ENCODE peak calls at places on chromosomes 5 and 9, in seven cellular contexts. I, T, L, J, D, F and N are unnamed samples.

GRCh38 chr5:146165469-146165868 is 17.0 kb downstream of the LARS1 start:
- DNase-seq in L (no peak), T (no peak), F (no peak), D (no peak), I (no peak), J (no peak), N (no peak)

GRCh38 chr9:122777052-122777451 is 11.7 kb upstream of the OR5C1 start:
- DNase-seq in J (no peak), F (no peak), D (no peak), I (no peak), T (no peak), L (no peak), N (no peak)

GRCh38 chr9:112487799-112488345 is 1.2 kb downstream of the KIAA1958 start:
- DNase-seq in L (no peak), F (no peak), J (no peak), D (peak), I (no peak), T (no peak), N (no peak)

GRCh38 chr9:36173861-36174260 is 4.7 kb downstream of the CCIN start:
- DNase-seq in T (no peak), I (no peak), F (no peak), J (no peak), L (no peak), D (no peak), N (no peak)

GRCh38 chr5:138274189-138274853 is at the start of gene GFRA3:
- DNase-seq in D (peak), I (no peak), T (no peak), L (no peak), F (no peak), J (peak), N (no peak)

GRCh38 chr5:145129797-145130196 is 705.3 kb downstream of the PRELID2 start:
- DNase-seq in D (no peak), L (no peak), I (no peak), J (no peak), T (no peak), F (no peak), N (no peak)

GRCh38 chr5:33212900-33213299 is 227.9 kb upstream of the TARS1 start:
- DNase-seq in D (no peak), F (no peak), T (no peak), J (no peak), L (no peak), I (no peak), N (no peak)

GRCh38 chr5:52705720-52706119 is 82.0 kb upstream of the ITGA1 start:
- DNase-seq in L (no peak), F (no peak), T (no peak), D (no peak), I (no peak), J (no peak), N (no peak)

GRCh38 chr5:100803391-100803790 is 99.7 kb downstream of the ST8SIA4 start:
- DNase-seq in J (no peak), F (no peak), I (no peak), L (no peak), D (no peak), T (no peak), N (no peak)

GRCh38 chr5:155587458-155587857 is 573.9 kb downstream of the KIF4B start:
- DNase-seq in D (no peak), L (no peak), I (no peak), J (no peak), T (no peak), F (no peak), N (no peak)

DNA sequence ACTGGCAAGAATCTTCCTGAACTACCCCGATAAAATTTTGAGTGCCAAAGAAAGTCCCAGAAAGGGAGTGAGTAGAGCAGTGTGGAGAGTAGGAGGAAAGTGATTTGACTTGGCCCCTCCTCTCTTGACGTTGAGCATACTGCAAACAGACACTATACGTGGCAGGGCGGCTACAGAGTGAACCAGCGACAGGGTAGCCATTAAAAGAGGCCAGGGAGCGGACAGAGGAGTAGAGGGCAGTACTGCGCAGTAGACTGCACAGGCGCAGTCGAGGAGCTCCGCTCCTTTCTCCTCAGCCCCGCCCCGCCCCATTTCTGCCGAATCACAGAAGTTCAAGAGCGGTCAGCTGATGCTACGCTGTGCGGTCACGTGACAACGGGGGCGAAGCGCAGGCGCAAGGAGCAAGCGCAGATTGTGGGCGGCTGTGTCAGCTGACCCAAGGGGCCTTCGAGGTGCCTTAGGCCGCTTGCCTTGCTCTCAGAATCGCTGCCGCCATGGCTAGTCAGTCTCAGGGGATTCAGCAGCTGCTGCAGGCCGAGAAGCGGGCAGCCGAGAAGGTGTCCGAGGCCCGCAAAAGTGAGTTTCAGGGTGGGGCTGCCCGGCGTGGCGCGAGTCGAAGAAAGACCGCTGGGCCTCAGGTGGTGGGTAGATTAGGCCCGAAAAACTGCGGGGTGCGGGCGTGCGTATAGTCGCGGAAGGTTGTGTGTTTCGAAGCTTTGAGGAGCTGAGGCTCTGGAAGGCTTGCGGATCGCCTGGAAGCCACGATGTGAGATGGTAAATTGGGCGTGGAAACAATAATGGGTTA is at the start of gene ATP6V1G1:
- DNase-seq in L (peak), F (peak), D (peak), J (peak), I (peak), T (peak), N (peak)
- TF ChIP-seq POLR2A in L (peak), F (peak), D (peak), J (peak), I (peak), T (peak), N (no peak)

DNA sequence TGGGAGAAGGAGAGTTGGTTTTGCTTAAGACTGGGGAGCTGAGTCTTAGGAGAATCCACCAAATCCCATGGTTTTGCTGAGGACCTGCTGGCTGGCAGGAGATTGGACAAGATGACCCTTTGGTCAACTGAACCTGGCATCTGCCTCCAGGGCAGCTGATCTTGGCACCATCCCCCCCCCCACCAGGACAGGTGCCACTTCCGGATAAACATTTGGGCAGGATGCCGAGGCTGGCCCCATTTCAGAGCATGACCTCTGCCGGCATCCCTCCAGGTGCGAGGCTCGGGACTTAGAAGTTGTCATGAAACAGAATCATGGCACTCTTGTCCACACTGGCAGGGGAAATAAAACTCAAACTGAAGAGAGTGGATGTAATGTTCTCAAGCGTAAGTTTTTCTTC is 165.6 kb downstream of the MACROH2A1 start:
- DNase-seq in L (no peak), J (peak), T (no peak), I (no peak), D (no peak), F (no peak), N (no peak)
- TF ChIP-seq CTCF in L (no peak), J (no peak), T (no peak), I (no peak), D (no peak), F (no peak), N (no peak)

DNA sequence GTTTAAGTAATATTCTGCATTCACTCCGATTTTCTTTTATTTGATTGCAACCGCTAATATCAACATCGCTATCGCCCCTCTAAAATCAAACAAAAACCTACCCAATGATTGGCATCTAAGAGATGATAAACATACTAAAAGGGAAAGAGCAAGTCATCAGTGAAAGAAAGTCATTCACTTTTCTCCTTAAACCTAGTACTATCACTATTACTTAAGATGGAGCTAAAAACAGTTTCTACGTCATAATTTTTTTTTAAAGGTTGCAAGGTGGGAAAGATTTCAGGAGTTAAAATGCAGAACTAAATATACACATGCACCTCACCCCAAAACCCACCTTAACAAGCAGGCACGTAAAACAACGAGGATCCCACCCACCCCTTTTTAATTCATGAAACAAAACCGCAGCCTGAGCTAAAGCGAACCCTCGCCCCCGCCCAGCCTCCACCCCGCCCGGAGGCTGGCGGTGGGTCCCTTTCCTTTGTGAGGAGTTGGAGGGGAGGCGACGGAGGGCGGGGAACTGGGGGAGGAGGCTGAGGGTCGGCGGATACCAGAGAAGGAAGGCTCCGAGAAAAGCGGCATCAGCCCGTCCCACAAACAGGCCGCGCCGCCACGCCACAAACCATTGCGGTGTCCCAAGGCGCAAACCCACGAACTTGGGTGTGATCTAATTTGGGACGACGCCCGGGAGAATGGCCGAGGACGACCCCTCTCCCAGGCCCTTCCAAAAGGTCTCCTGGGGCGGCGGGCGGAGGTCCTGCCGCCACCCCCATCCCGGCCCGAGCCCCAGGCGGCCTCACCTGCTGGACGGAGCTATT is 848 bp downstream of the UBQLN1 start:
- DNase-seq in T (peak), J (peak), I (peak), D (peak), L (no peak), F (peak), N (peak)
- TF ChIP-seq POLR2A in T (no peak), J (no peak), I (no peak), D (no peak), L (no peak), F (no peak), N (no peak)

DNA sequence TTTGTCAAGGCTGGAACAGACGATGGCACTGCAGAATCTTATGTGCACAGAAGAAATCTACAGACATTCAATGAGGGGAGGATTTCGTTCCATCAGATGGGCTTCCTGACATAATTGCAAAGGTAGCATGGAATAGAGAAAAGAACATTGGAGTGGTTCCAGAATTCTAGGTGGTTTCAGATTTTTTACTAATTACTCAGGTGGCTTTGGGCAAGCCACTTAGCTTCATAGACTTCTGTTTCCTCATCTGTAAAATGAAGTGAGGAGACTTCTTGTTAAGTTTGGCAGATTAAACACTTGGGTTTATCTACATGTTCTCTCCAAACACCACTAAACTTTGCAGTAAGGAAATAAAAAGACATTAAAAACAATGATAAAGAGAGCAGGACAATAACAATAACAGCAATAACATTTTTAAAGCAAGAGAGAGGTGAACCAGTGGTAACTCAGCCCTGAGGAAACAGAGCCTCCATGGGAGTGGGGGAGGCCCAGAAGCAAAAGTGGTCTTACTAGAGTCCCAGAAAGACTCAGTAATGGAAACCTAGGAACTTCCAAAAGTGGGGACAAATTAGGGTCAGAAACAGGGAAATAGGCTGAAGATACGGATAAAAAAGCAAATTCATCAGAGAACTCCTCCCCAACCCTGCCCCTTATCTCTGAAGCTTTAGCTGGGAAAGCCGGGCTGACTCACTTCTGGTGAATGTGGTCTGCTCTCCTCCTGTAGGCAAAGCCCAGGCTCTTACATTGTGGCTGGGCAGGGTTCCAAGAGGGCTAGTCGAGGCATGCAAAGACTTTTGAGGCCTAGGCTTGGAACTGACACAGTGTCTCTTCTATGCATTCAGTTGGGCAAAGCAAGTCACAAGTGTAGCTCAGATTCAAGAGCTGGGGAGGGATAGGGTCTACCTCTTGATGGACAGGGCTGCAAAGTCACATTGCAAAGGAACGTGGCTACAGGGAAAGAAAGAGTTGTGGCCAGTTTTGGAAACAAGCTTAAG is 11.8 kb upstream of the ACTBL2 start:
- DNase-seq in I (no peak), J (no peak), F (peak), D (peak), L (peak), T (peak), N (peak)
- TF ChIP-seq CTCF in I (no peak), J (no peak), F (no peak), D (no peak), L (no peak), T (no peak), N (no peak)